ENCODE peak calls at places on chromosome 11, in seven cellular contexts. One of them, this sample, is unnamed.
A peak's percentile ranks its signal among the peaks of the same experiment; 100 is the strongest.

GRCh38 chr11:72431846-72432245 is 2.5 kb downstream of the CLPB start:
- DNase-seq in right cardiac atrium: no peak
- DNase-seq in adipocyte: no peak
- DNase-seq in AG04450: no peak
- DNase-seq in GM10248: no peak
- DNase-seq in activated CD4-positive, alpha-beta T cell treated with anti-CD3 and anti-CD28 coated beads, Interleukin-2, amount 10 ng/mL, durations not matched to agents 7 days and 5 days: no peak
- DNase-seq in NCI-H524: no peak
- DNase-seq in this sample: no peak

GRCh38 chr11:109641549-109641948 is 219.6 kb downstream of the C11orf87 start:
- DNase-seq in activated CD4-positive, alpha-beta T cell treated with anti-CD3 and anti-CD28 coated beads, Interleukin-2, amount 10 ng/mL, durations not matched to agents 7 days and 5 days: no peak
- DNase-seq in GM10248: no peak
- DNase-seq in right cardiac atrium: no peak
- DNase-seq in adipocyte: peak; percentile 34
- DNase-seq in AG04450: peak; percentile 1
- DNase-seq in NCI-H524: no peak
- DNase-seq in this sample: no peak

GRCh38 chr11:2541881-2542361 is 97.1 kb downstream of the KCNQ1 start:
- DNase-seq in GM10248: no peak
- DNase-seq in adipocyte: no peak
- DNase-seq in activated CD4-positive, alpha-beta T cell treated with anti-CD3 and anti-CD28 coated beads, Interleukin-2, amount 10 ng/mL, durations not matched to agents 7 days and 5 days: no peak
- DNase-seq in NCI-H524: no peak
- DNase-seq in right cardiac atrium: peak; percentile 5
- DNase-seq in AG04450: no peak
- DNase-seq in this sample: no peak

GRCh38 chr11:13317293-13318080 is 39.9 kb downstream of the BMAL1 start:
- DNase-seq in right cardiac atrium: no peak
- DNase-seq in NCI-H524: no peak
- DNase-seq in AG04450: no peak
- DNase-seq in activated CD4-positive, alpha-beta T cell treated with anti-CD3 and anti-CD28 coated beads, Interleukin-2, amount 10 ng/mL, durations not matched to agents 7 days and 5 days: no peak
- DNase-seq in adipocyte: no peak
- DNase-seq in GM10248: no peak
- DNase-seq in this sample: no peak

GRCh38 chr11:95487391-95487790 is 256.4 kb upstream of the SESN3 start:
- DNase-seq in AG04450: no peak
- DNase-seq in GM10248: peak; percentile 81
- DNase-seq in NCI-H524: no peak
- DNase-seq in adipocyte: no peak
- DNase-seq in right cardiac atrium: no peak
- DNase-seq in activated CD4-positive, alpha-beta T cell treated with anti-CD3 and anti-CD28 coated beads, Interleukin-2, amount 10 ng/mL, durations not matched to agents 7 days and 5 days: no peak
- DNase-seq in this sample: no peak

GRCh38 chr11:44952082-44952481 is 1.4 kb upstream of the TP53I11 start:
- DNase-seq in GM10248: no peak
- DNase-seq in activated CD4-positive, alpha-beta T cell treated with anti-CD3 and anti-CD28 coated beads, Interleukin-2, amount 10 ng/mL, durations not matched to agents 7 days and 5 days: no peak
- DNase-seq in AG04450: no peak
- DNase-seq in adipocyte: no peak
- DNase-seq in right cardiac atrium: no peak
- DNase-seq in NCI-H524: no peak
- DNase-seq in this sample: no peak

GRCh38 chr11:58801974-58802545 is 42.4 kb downstream of the GLYATL2 start:
- DNase-seq in GM10248: no peak
- DNase-seq in AG04450: no peak
- DNase-seq in activated CD4-positive, alpha-beta T cell treated with anti-CD3 and anti-CD28 coated beads, Interleukin-2, amount 10 ng/mL, durations not matched to agents 7 days and 5 days: no peak
- DNase-seq in NCI-H524: no peak
- DNase-seq in adipocyte: no peak
- DNase-seq in right cardiac atrium: no peak
- DNase-seq in this sample: no peak

GRCh38 chr11:65391007-65391406 is 4.6 kb downstream of the FRMD8 start:
- DNase-seq in adipocyte: peak; percentile 24
- DNase-seq in GM10248: no peak
- DNase-seq in NCI-H524: no peak
- DNase-seq in activated CD4-positive, alpha-beta T cell treated with anti-CD3 and anti-CD28 coated beads, Interleukin-2, amount 10 ng/mL, durations not matched to agents 7 days and 5 days: no peak
- DNase-seq in right cardiac atrium: no peak
- DNase-seq in AG04450: no peak
- DNase-seq in this sample: no peak

GRCh38 chr11:6258571-6258998 is 1.1 kb upstream of the CCKBR start:
- DNase-seq in GM10248: no peak
- DNase-seq in right cardiac atrium: peak; percentile 11
- DNase-seq in adipocyte: peak; percentile 32
- DNase-seq in activated CD4-positive, alpha-beta T cell treated with anti-CD3 and anti-CD28 coated beads, Interleukin-2, amount 10 ng/mL, durations not matched to agents 7 days and 5 days: no peak
- DNase-seq in AG04450: no peak
- DNase-seq in NCI-H524: peak; percentile 52
- DNase-seq in this sample: no peak

GRCh38 chr11:119592642-119593041 is 136.4 kb downstream of the NECTIN1 start:
- DNase-seq in activated CD4-positive, alpha-beta T cell treated with anti-CD3 and anti-CD28 coated beads, Interleukin-2, amount 10 ng/mL, durations not matched to agents 7 days and 5 days: no peak
- DNase-seq in adipocyte: no peak
- DNase-seq in GM10248: no peak
- DNase-seq in NCI-H524: no peak
- DNase-seq in AG04450: no peak
- DNase-seq in right cardiac atrium: peak; percentile 49
- DNase-seq in this sample: no peak

GRCh38 chr11:126790550-126790981 is 210.0 kb downstream of the KIRREL3 start:
- DNase-seq in AG04450: peak; percentile 88
- DNase-seq in activated CD4-positive, alpha-beta T cell treated with anti-CD3 and anti-CD28 coated beads, Interleukin-2, amount 10 ng/mL, durations not matched to agents 7 days and 5 days: no peak
- DNase-seq in adipocyte: peak; percentile 75
- DNase-seq in GM10248: no peak
- DNase-seq in right cardiac atrium: no peak
- DNase-seq in NCI-H524: no peak
- DNase-seq in this sample: no peak

GRCh38 chr11:35348898-35349687 is 70.3 kb downstream of the SLC1A2 start:
- DNase-seq in activated CD4-positive, alpha-beta T cell treated with anti-CD3 and anti-CD28 coated beads, Interleukin-2, amount 10 ng/mL, durations not matched to agents 7 days and 5 days: no peak
- DNase-seq in GM10248: no peak
- DNase-seq in adipocyte: no peak
- DNase-seq in NCI-H524: no peak
- DNase-seq in right cardiac atrium: no peak
- DNase-seq in AG04450: no peak
- DNase-seq in this sample: no peak

GRCh38 chr11:3138178-3139085 is 26.7 kb downstream of the OSBPL5 start:
- DNase-seq in AG04450: no peak
- DNase-seq in adipocyte: no peak
- DNase-seq in right cardiac atrium: peak; percentile 12
- DNase-seq in NCI-H524: peak; percentile 37
- DNase-seq in activated CD4-positive, alpha-beta T cell treated with anti-CD3 and anti-CD28 coated beads, Interleukin-2, amount 10 ng/mL, durations not matched to agents 7 days and 5 days: no peak
- DNase-seq in GM10248: no peak
- DNase-seq in this sample: no peak

GRCh38 chr11:79973701-79974626 is 533.1 kb upstream of the TENM4 start:
- DNase-seq in GM10248: no peak
- DNase-seq in AG04450: no peak
- DNase-seq in activated CD4-positive, alpha-beta T cell treated with anti-CD3 and anti-CD28 coated beads, Interleukin-2, amount 10 ng/mL, durations not matched to agents 7 days and 5 days: no peak
- DNase-seq in adipocyte: peak; percentile 62
- DNase-seq in right cardiac atrium: no peak
- DNase-seq in NCI-H524: no peak
- DNase-seq in this sample: no peak

GRCh38 chr11:119537641-119538253 is 114.8 kb upstream of the THY1 start:
- DNase-seq in adipocyte: no peak
- DNase-seq in NCI-H524: no peak
- DNase-seq in AG04450: no peak
- DNase-seq in right cardiac atrium: no peak
- DNase-seq in GM10248: no peak
- DNase-seq in activated CD4-positive, alpha-beta T cell treated with anti-CD3 and anti-CD28 coated beads, Interleukin-2, amount 10 ng/mL, durations not matched to agents 7 days and 5 days: no peak
- DNase-seq in this sample: no peak

GRCh38 chr11:69002101-69002742 is 10.8 kb downstream of the MRGPRF start:
- DNase-seq in adipocyte: no peak
- DNase-seq in GM10248: no peak
- DNase-seq in activated CD4-positive, alpha-beta T cell treated with anti-CD3 and anti-CD28 coated beads, Interleukin-2, amount 10 ng/mL, durations not matched to agents 7 days and 5 days: no peak
- DNase-seq in NCI-H524: no peak
- DNase-seq in AG04450: no peak
- DNase-seq in right cardiac atrium: no peak
- DNase-seq in this sample: no peak

GRCh38 chr11:60710482-60710881 is 11.1 kb downstream of the MS4A8 start:
- DNase-seq in right cardiac atrium: no peak
- DNase-seq in GM10248: no peak
- DNase-seq in NCI-H524: no peak
- DNase-seq in AG04450: no peak
- DNase-seq in activated CD4-positive, alpha-beta T cell treated with anti-CD3 and anti-CD28 coated beads, Interleukin-2, amount 10 ng/mL, durations not matched to agents 7 days and 5 days: no peak
- DNase-seq in adipocyte: no peak
- DNase-seq in this sample: no peak

This sample was measured in activated T-helper 2 cell treated with anti-CD3 and anti-CD28 coated beads, Interferon-gamma antibody, Interleukin-2, Interleukin-4, amounts not matched to agents 10 μg/mL and 5 μg/mL and 100 μg/mL, durations not matched to agents 14 hours and 24 hours and 36 hours.